ENCODE peak calls at places on chromosome 12, in six cellular contexts. U, Q, A, Z, I and C are unnamed samples.

GRCh38 chr12:28189774-28190320 is 409 bp upstream of the CCDC91 start:
- DNase-seq in I (no peak), A (no peak), Z (no peak), Q (no peak), U (no peak), C (no peak)

GRCh38 chr12:321606-322326 is 59.1 kb upstream of the SLC6A13 start:
- DNase-seq in Q (no peak), Z (peak), I (no peak), U (no peak), A (no peak), C (no peak)

GRCh38 chr12:2288875-2289274 is 236.1 kb downstream of the CACNA1C start:
- DNase-seq in U (peak), A (no peak), Q (no peak), Z (no peak), I (no peak), C (no peak)

GRCh38 chr12:95790912-95791849 is 617 bp upstream of the NTN4 start:
- DNase-seq in I (peak), Q (no peak), A (no peak), U (no peak), Z (peak), C (peak)

GRCh38 chr12:51171884-51172514 is 936 bp downstream of the TFCP2 start:
- DNase-seq in Q (peak), A (no peak), I (no peak), Z (peak), U (no peak), C (no peak)

GRCh38 chr12:68113644-68114043 is 45.9 kb downstream of the IFNG start:
- DNase-seq in U (no peak), A (no peak), Q (no peak), Z (no peak), I (peak), C (no peak)

GRCh38 chr12:108826807-108827721 is 30.3 kb downstream of the SSH1 start:
- DNase-seq in Q (peak), U (no peak), A (no peak), I (no peak), Z (peak), C (no peak)

GRCh38 chr12:65414526-65414925 is 136.0 kb downstream of the MSRB3 start:
- DNase-seq in U (no peak), Z (peak), A (no peak), Q (no peak), I (no peak), C (no peak)

GRCh38 chr12:27733052-27733656 is 22.5 kb downstream of the MRPS35 start:
- DNase-seq in Z (peak), A (no peak), I (peak), U (peak), Q (peak), C (no peak)

GRCh38 chr12:45285717-45286116 is 69.8 kb downstream of the ANO6 start:
- DNase-seq in Z (no peak), A (no peak), Q (no peak), U (no peak), I (no peak), C (no peak)